ENCODE peak calls at places on chromosomes 3 and 15, in five cellular contexts. E is stimulated activated CD4-positive, alpha-beta T cell treated with anti-CD3 and anti-CD28 coated beads, Interleukin-12 subunit alpha, Interleukin-12 subunit beta, amount 100 ng/mL, for 4 hours; V is NCI-H1105 treated with DMSO at 0.1 percent for 48 hours; T is H54; W is activated CD8-positive, alpha-beta memory T cell treated with anti-CD3 and anti-CD28 coated beads for 24 hours. X is an unnamed sample.

GRCh38 chr3:97952280-97952679 is 20.0 kb downstream of the RIOX2 start:
- DNase-seq in E (no peak), V (no peak), T (no peak), W (no peak), X (no peak)

GRCh38 chr3:180306691-180307090 is 270.0 kb upstream of the PEX5L start:
- DNase-seq in E (no peak), V (no peak), T (peak), W (no peak), X (no peak)

GRCh38 chr3:41304603-41305002 is 105.3 kb downstream of the CTNNB1 start:
- DNase-seq in E (no peak), V (no peak), T (no peak), W (no peak), X (no peak)

GRCh38 chr3:193391902-193392301 is 13.3 kb upstream of the ATP13A5 start:
- DNase-seq in E (no peak), V (peak), T (no peak), W (no peak), X (peak)

GRCh38 chr3:9278498-9278897 is 29.1 kb upstream of the SRGAP3 start:
- DNase-seq in E (no peak), V (no peak), T (no peak), W (no peak), X (no peak)

GRCh38 chr15:99564221-99565030 is 1.4 kb upstream of the MEF2A start:
- DNase-seq in E (no peak), V (peak), T (no peak), W (no peak), X (no peak)

GRCh38 chr3:66372681-66373350 is 128.0 kb downstream of the LRIG1 start:
- DNase-seq in E (peak), V (peak), T (no peak), W (no peak), X (peak)

GRCh38 chr3:16205156-16205870 is 30.8 kb downstream of the GALNT15 start:
- DNase-seq in E (no peak), V (no peak), T (peak), W (no peak), X (no peak)

GRCh38 chr3:15636028-15636709 is 34.6 kb downstream of the BTD start:
- DNase-seq in E (peak), V (no peak), T (peak), W (peak), X (no peak)

GRCh38 chr15:83753872-83754493 is 100.1 kb downstream of the ADAMTSL3 start:
- DNase-seq in E (no peak), V (no peak), T (no peak), W (no peak), X (no peak)

GRCh38 chr3:100761211-100761921 is 52.1 kb downstream of the TFG start:
- DNase-seq in E (peak), V (no peak), T (no peak), W (no peak), X (no peak)

GRCh38 chr3:98843301-98843959 is 58.1 kb downstream of the DCBLD2 start:
- DNase-seq in E (no peak), V (no peak), T (no peak), W (no peak), X (no peak)

GRCh38 chr15:34583399-34584320 is at the start of gene GOLGA8B:
- DNase-seq in E (peak), V (peak), T (peak), W (peak), X (peak)

GRCh38 chr3:127887321-127887720 is 27.7 kb upstream of the KBTBD12 start:
- DNase-seq in E (no peak), V (no peak), T (no peak), W (no peak), X (no peak)

GRCh38 chr3:16793321-16793720 is 91.4 kb upstream of the PLCL2 start:
- DNase-seq in E (no peak), V (no peak), T (no peak), W (no peak), X (no peak)

GRCh38 chr3:106428565-106428994 is 559.8 kb upstream of the CBLB start:
- DNase-seq in E (peak), V (no peak), T (peak), W (no peak), X (no peak)

GRCh38 chr15:66834863-66835557 is 133.0 kb downstream of the SMAD6 start:
- DNase-seq in E (no peak), V (no peak), T (no peak), W (no peak), X (peak)

GRCh38 chr15:58852347-58852746 is 81.1 kb downstream of the SLTM start:
- DNase-seq in E (no peak), V (no peak), T (no peak), W (no peak), X (no peak)

GRCh38 chr3:132262305-132262704 is 54.9 kb upstream of the ACP3 start:
- DNase-seq in E (no peak), V (no peak), T (no peak), W (no peak), X (no peak)

GRCh38 chr3:122857019-122857418 is 62.1 kb downstream of the SLC49A4 start:
- DNase-seq in E (no peak), V (no peak), T (no peak), W (no peak), X (no peak)

GRCh38 chr3:23202203-23202920 is 765 bp upstream of the UBE2E2 start:
- DNase-seq in E (no peak), V (no peak), T (peak), W (peak), X (no peak)

GRCh38 chr3:134463676-134464611 is 21.8 kb downstream of the ANAPC13 start:
- DNase-seq in E (no peak), V (no peak), T (no peak), W (no peak), X (peak)

GRCh38 chr3:52402706-52403270 is 42.1 kb downstream of the SEMA3G start:
- DNase-seq in E (no peak), V (no peak), T (no peak), W (no peak), X (no peak)

GRCh38 chr3:52086939-52087675 is 30.7 kb upstream of the DUSP7 start:
- DNase-seq in E (no peak), V (no peak), T (no peak), W (no peak), X (no peak)

GRCh38 chr15:35956066-35956465 is 410.1 kb upstream of the DPH6 start:
- DNase-seq in E (no peak), V (no peak), T (no peak), W (no peak), X (no peak)

GRCh38 chr15:52463638-52464037 is 65.0 kb downstream of the MYO5A start:
- DNase-seq in E (no peak), V (peak), T (no peak), W (no peak), X (no peak)

GRCh38 chr15:93523490-93523889 is 434.5 kb upstream of the RGMA start:
- DNase-seq in E (no peak), V (no peak), T (no peak), W (no peak), X (no peak)

GRCh38 chr3:112124901-112125607 is 8.0 kb downstream of the GCSAM start:
- DNase-seq in E (no peak), V (peak), T (no peak), W (no peak), X (no peak)

GRCh38 chr15:41564286-41564959 is 5.4 kb downstream of the TYRO3 start:
- DNase-seq in E (no peak), V (no peak), T (no peak), W (no peak), X (peak)

GRCh38 chr15:86919581-86919980 is 839.9 kb downstream of the AGBL1 start:
- DNase-seq in E (no peak), V (no peak), T (no peak), W (no peak), X (no peak)

GRCh38 chr3:89180334-89180733 is 72.9 kb downstream of the EPHA3 start:
- DNase-seq in E (no peak), V (no peak), T (no peak), W (no peak), X (no peak)

GRCh38 chr3:196712514-196713413 is 587 bp downstream of the PIGX start:
- DNase-seq in E (peak), V (peak), T (peak), W (no peak), X (no peak)

GRCh38 chr3:125187599-125187910 is 25.0 kb downstream of the SLC12A8 start:
- DNase-seq in E (no peak), V (no peak), T (no peak), W (no peak), X (no peak)

GRCh38 chr3:45226206-45226915 is at the start of gene TMEM158:
- DNase-seq in E (peak), V (peak), T (peak), W (peak), X (peak)

GRCh38 chr3:50364573-50365079 is 5.3 kb upstream of the TMEM115 start:
- DNase-seq in E (no peak), V (no peak), T (no peak), W (no peak), X (no peak)

GRCh38 chr3:13215940-13216546 is 142.8 kb upstream of the IQSEC1 start:
- DNase-seq in E (no peak), V (no peak), T (peak), W (no peak), X (no peak)

GRCh38 chr3:150371741-150372254 is 36.3 kb upstream of the TSC22D2 start:
- DNase-seq in E (no peak), V (no peak), T (peak), W (no peak), X (no peak)

GRCh38 chr3:127699098-127699945 is 26.6 kb downstream of the ABTB1 start:
- DNase-seq in E (no peak), V (no peak), T (no peak), W (no peak), X (no peak)

GRCh38 chr15:68411276-68411675 is 20.7 kb downstream of the ITGA11 start:
- DNase-seq in E (no peak), V (no peak), T (no peak), W (peak), X (peak)

GRCh38 chr3:163490119-163490518 is 1588.2 kb downstream of the SI start:
- DNase-seq in E (no peak), V (peak), T (peak), W (no peak), X (peak)